ENCODE peak calls at places on chromosomes 4 and X, in seven cellular contexts. C is stomach, X is prostate gland, B is GM12892, G is sigmoid colon, U is GM12891, W is HepG2. S is an unnamed sample.

GRCh38 chr4:92184566-92184965 is 119.2 kb upstream of the GRID2 start:
- DNase-seq in C (no peak), X (no peak), B (no peak), G (no peak), U (no peak), W (no peak), S (no peak)

GRCh38 chrX:43728002-43728401 is 71.9 kb downstream of the MAOA start:
- DNase-seq in C (no peak), X (no peak), B (no peak), G (no peak), U (no peak), W (peak), S (no peak)

GRCh38 chr4:124295413-124295812 is 417.1 kb downstream of the ANKRD50 start:
- DNase-seq in C (no peak), X (no peak), B (no peak), G (no peak), U (no peak), W (no peak), S (no peak)

GRCh38 chrX:154020500-154021115 is 906 bp upstream of the IRAK1 start:
- DNase-seq in C (no peak), X (no peak), B (no peak), G (no peak), U (no peak), W (no peak), S (no peak)

GRCh38 chr4:86891785-86892638 is at the start of gene C4orf36:
- DNase-seq in C (peak), X (peak), B (peak), G (peak), U (peak), W (no peak), S (peak)

GRCh38 chr4:172818901-172819300 is 349.7 kb upstream of the GALNT7 start:
- DNase-seq in C (no peak), X (no peak), B (no peak), G (no peak), U (no peak), W (no peak), S (no peak)

GRCh38 chr4:184850431-184851199 is 24.8 kb upstream of the ACSL1 start:
- DNase-seq in C (no peak), X (no peak), B (no peak), G (no peak), U (no peak), W (no peak), S (no peak)

GRCh38 chr4:7466904-7467303 is 32.2 kb upstream of the PSAPL1 start:
- DNase-seq in C (no peak), X (no peak), B (no peak), G (no peak), U (no peak), W (no peak), S (no peak)

GRCh38 chr4:98864560-98864959 is 64.4 kb downstream of the EIF4E start:
- DNase-seq in C (no peak), X (no peak), B (no peak), G (no peak), U (no peak), W (no peak), S (no peak)

GRCh38 chr4:141900841-141901240 is 264.5 kb downstream of the IL15 start:
- DNase-seq in C (no peak), X (no peak), B (no peak), G (no peak), U (no peak), W (no peak), S (no peak)

GRCh38 chr4:141896687-141897086 is 260.3 kb downstream of the IL15 start:
- DNase-seq in C (no peak), X (no peak), B (no peak), G (no peak), U (no peak), W (no peak), S (no peak)

GRCh38 chr4:141899541-141899940 is 263.2 kb downstream of the IL15 start:
- DNase-seq in C (no peak), X (no peak), B (no peak), G (no peak), U (no peak), W (no peak), S (no peak)

GRCh38 chr4:141898336-141898735 is 262.0 kb downstream of the IL15 start:
- DNase-seq in C (no peak), X (no peak), B (no peak), G (no peak), U (no peak), W (no peak), S (no peak)

DNA sequence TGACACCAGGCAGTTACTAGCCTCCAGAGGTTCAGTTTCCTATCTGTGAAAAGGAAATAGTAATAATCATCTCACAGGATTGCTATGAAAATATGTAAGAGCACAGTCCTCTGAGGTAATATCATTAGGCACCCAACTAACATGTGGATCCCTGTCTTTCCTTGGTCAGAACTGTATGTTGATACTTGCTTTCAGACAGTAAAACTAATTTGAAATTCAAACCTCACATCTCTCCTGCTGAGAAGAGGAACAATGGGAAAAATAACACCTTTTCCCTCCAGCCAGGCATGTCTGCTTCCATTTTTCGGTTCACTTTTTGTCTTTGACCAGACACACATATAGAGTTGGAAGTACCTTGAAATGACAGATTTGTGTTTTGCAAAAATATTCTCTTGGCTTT is 262.7 kb downstream of the IL15 start:
- DNase-seq in C (no peak), X (no peak), B (no peak), G (no peak), U (no peak), W (no peak), S (no peak)
- TF ChIP-seq POLR2AphosphoS5 in C (no peak), X (no peak), B (no peak), G (no peak), U (no peak), W (no peak), S (no peak)

GRCh38 chrX:307261-308111 is 11.1 kb downstream of the GTPBP6 start:
- DNase-seq in C (no peak), X (no peak), B (peak), G (peak), U (no peak), W (no peak), S (no peak)
- TF ChIP-seq POLR2A in C (no peak), X (no peak), B (no peak), G (no peak), U (no peak), W (no peak), S (no peak)

GRCh38 chr4:15238720-15239119 is 189.1 kb upstream of the C1QTNF7 start:
- DNase-seq in C (no peak), X (no peak), B (peak), G (no peak), U (peak), W (peak), S (peak)

GRCh38 chr4:15241946-15242345 is 185.9 kb upstream of the C1QTNF7 start:
- DNase-seq in C (no peak), X (no peak), B (no peak), G (no peak), U (no peak), W (no peak), S (no peak)

GRCh38 chr4:15244354-15244753 is 183.5 kb upstream of the C1QTNF7 start:
- DNase-seq in C (no peak), X (no peak), B (no peak), G (no peak), U (no peak), W (no peak), S (no peak)

GRCh38 chr4:15240764-15241163 is 187.1 kb upstream of the C1QTNF7 start:
- DNase-seq in C (no peak), X (no peak), B (no peak), G (no peak), U (no peak), W (no peak), S (no peak)

DNA sequence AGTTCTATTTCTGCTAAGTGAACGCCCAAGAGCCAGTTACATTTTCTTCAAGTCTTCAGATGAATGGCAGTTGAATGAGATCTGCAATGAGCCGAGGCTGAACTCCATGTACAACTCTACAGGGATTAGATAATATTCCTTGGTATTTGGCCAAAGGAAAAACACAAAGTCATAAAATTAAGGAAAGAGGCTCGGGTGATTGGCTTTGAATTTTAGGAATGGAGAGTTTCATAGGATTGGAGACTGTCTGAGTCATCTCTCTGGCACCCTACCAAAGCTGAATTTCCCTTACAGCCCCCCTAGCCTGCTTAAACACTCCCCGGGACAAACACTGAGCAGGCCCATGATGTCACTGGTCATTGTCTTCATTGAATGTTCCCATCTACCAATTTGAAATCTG is 188.0 kb upstream of the C1QTNF7 start:
- DNase-seq in C (no peak), X (no peak), B (no peak), G (no peak), U (no peak), W (no peak), S (no peak)
- TF ChIP-seq POLR2AphosphoS5 in C (no peak), X (no peak), B (no peak), G (peak), U (no peak), W (no peak), S (no peak)

GRCh38 chrX:97400492-97400891 is 516.8 kb downstream of the RPA4 start:
- DNase-seq in C (no peak), X (no peak), B (no peak), G (no peak), U (no peak), W (no peak), S (no peak)

GRCh38 chrX:97401154-97401553 is 517.4 kb downstream of the RPA4 start:
- DNase-seq in C (no peak), X (no peak), B (no peak), G (no peak), U (no peak), W (peak), S (no peak)

GRCh38 chrX:97402903-97403302 is 519.2 kb downstream of the RPA4 start:
- DNase-seq in C (no peak), X (no peak), B (no peak), G (no peak), U (no peak), W (no peak), S (no peak)

GRCh38 chrX:97401586-97402101 is 517.9 kb downstream of the RPA4 start:
- DNase-seq in C (no peak), X (no peak), B (no peak), G (no peak), U (no peak), W (no peak), S (no peak)

GRCh38 chrX:97402333-97402732 is 518.6 kb downstream of the RPA4 start:
- DNase-seq in C (no peak), X (no peak), B (no peak), G (no peak), U (no peak), W (no peak), S (peak)
- TF ChIP-seq POLR2A in C (no peak), X (no peak), B (no peak), G (no peak), U (no peak), W (no peak), S (no peak)